ENCODE peak calls at places on chromosomes 7 and 10, in ten cellular contexts. T is transverse colon; R is NCI-H524; S is KG1; W is activated CD8-positive, alpha-beta T cell treated with anti-CD3 and anti-CD28 coated beads for 36 hours; P is mesothelial cell of epicardium; B is endothelial cell; F is occipital lobe; A is stimulated activated CD8-positive, alpha-beta memory T cell treated with anti-CD3 and anti-CD28 coated beads, Interleukin-2, amount 100 ng/mL, for 1 hour; C is MM.1S. E is an unnamed sample.
A peak's percentile ranks its signal among the peaks of the same experiment; 100 is the strongest.

GRCh38 chr7:40646717-40647116 is 511.9 kb downstream of the SUGCT start:
- DNase-seq in T (no peak), R (no peak), S (no peak), W (no peak), P (no peak), B (no peak), F (no peak), A (no peak), C (no peak), E (no peak)

GRCh38 chr10:72123616-72124015 is 35.3 kb upstream of the SPOCK2 start:
- DNase-seq in T (no peak), R (no peak), S (no peak), W (no peak), P (no peak), B (no peak), F (no peak), A (no peak), C (no peak), E (no peak)

GRCh38 chr10:122149138-122149606 is 121.9 kb upstream of the BTBD16 start:
- DNase-seq in T (no peak), R (peak; percentile 14), S (no peak), W (no peak), P (no peak), B (peak; percentile 15), F (no peak), A (no peak), C (no peak), E (no peak)

GRCh38 chr7:128875523-128875948 is 12.9 kb downstream of the ATP6V1F start:
- DNase-seq in T (no peak), R (no peak), S (no peak), W (no peak), P (no peak), B (no peak), F (no peak), A (no peak), C (no peak), E (no peak)

GRCh38 chr10:47354162-47354561 is 6.0 kb downstream of the RBP3 start:
- DNase-seq in T (no peak), R (no peak), S (no peak), W (no peak), P (no peak), B (no peak), F (no peak), A (no peak), C (no peak), E (peak; percentile 12)

GRCh38 chr7:3107228-3107763 is 63.6 kb upstream of the CARD11 start:
- DNase-seq in T (no peak), R (no peak), S (no peak), W (no peak), P (no peak), B (no peak), F (no peak), A (no peak), C (no peak), E (no peak)

GRCh38 chr10:23065549-23065948 is 29.8 kb upstream of the MSRB2 start:
- DNase-seq in T (peak; percentile 82), R (no peak), S (no peak), W (no peak), P (no peak), B (no peak), F (peak; percentile 59), A (no peak), C (no peak), E (no peak)

GRCh38 chr7:1156782-1157535 is 3.0 kb downstream of the ZFAND2A start:
- DNase-seq in T (peak; percentile 63), R (no peak), S (no peak), W (no peak), P (no peak), B (no peak), F (no peak), A (no peak), C (no peak), E (peak; percentile 58)

GRCh38 chr10:54496852-54497251 is 304.2 kb downstream of the PCDH15 start:
- DNase-seq in T (no peak), R (no peak), S (no peak), W (no peak), P (no peak), B (no peak), F (no peak), A (no peak), C (no peak), E (no peak)

GRCh38 chr7:74197449-74198108 is 12.2 kb upstream of the LAT2 start:
- DNase-seq in T (no peak), R (no peak), S (no peak), W (no peak), P (no peak), B (no peak), F (no peak), A (no peak), C (no peak), E (no peak)

GRCh38 chr7:46776790-46777189 is 805.1 kb downstream of the TNS3 start:
- DNase-seq in T (no peak), R (peak; percentile 19), S (no peak), W (no peak), P (no peak), B (no peak), F (no peak), A (no peak), C (peak; percentile 26), E (peak; percentile 43)

GRCh38 chr10:101028446-101029244 is 2.3 kb downstream of the PDZD7 start:
- DNase-seq in T (no peak), R (peak; percentile 65), S (no peak), W (no peak), P (no peak), B (no peak), F (no peak), A (no peak), C (no peak), E (peak; percentile 84)

GRCh38 chr10:114697061-114697598 is 39.1 kb upstream of the ABLIM1 start:
- DNase-seq in T (no peak), R (no peak), S (no peak), W (no peak), P (no peak), B (no peak), F (no peak), A (no peak), C (no peak), E (no peak)

GRCh38 chr7:123538189-123538714 is 3.9 kb upstream of the IQUB start:
- DNase-seq in T (no peak), R (no peak), S (no peak), W (no peak), P (no peak), B (no peak), F (no peak), A (no peak), C (no peak), E (no peak)

GRCh38 chr10:59675812-59676211 is 33.8 kb downstream of the SLC16A9 start:
- DNase-seq in T (no peak), R (no peak), S (no peak), W (no peak), P (no peak), B (peak; percentile 26), F (no peak), A (no peak), C (no peak), E (peak; percentile 54)

GRCh38 chr10:112236486-112236885 is 46.7 kb upstream of the TECTB start:
- DNase-seq in T (no peak), R (no peak), S (no peak), W (no peak), P (no peak), B (no peak), F (no peak), A (no peak), C (no peak), E (no peak)

GRCh38 chr10:1163204-1163660 is 107.0 kb downstream of the WDR37 start:
- DNase-seq in T (no peak), R (no peak), S (no peak), W (no peak), P (peak; percentile 6), B (no peak), F (no peak), A (no peak), C (no peak), E (no peak)

GRCh38 chr10:99682752-99683151 is 23.4 kb downstream of the ENTPD7 start:
- DNase-seq in T (no peak), R (no peak), S (no peak), W (no peak), P (no peak), B (no peak), F (no peak), A (no peak), C (no peak), E (peak; percentile 9)

GRCh38 chr10:129659881-129660280 is 192.8 kb downstream of the MGMT start:
- DNase-seq in T (no peak), R (no peak), S (no peak), W (no peak), P (no peak), B (no peak), F (no peak), A (no peak), C (no peak), E (peak; percentile 52)